ENCODE peak calls at places on chromosomes 1 and 21, in five cellular contexts. One of them, this sample, is unnamed.

GRCh38 chr1:44828841-44829440 is 14.1 kb downstream of the PTCH2 start:
- DNase-seq in epithelial cell of esophagus: no peak
- DNase-seq in psoas muscle: peak
- DNase-seq in naive thymus-derived CD4-positive, alpha-beta T cell: no peak
- DNase-seq in AG10803: no peak
- DNase-seq in this sample: no peak

GRCh38 chr21:30988706-30989105 is 49.6 kb downstream of the KRTAP19-8 start:
- DNase-seq in epithelial cell of esophagus: no peak
- DNase-seq in psoas muscle: no peak
- DNase-seq in naive thymus-derived CD4-positive, alpha-beta T cell: no peak
- DNase-seq in AG10803: no peak
- DNase-seq in this sample: no peak

GRCh38 chr1:228059536-228060457 is 22.7 kb upstream of the ARF1 start:
- DNase-seq in epithelial cell of esophagus: peak
- DNase-seq in psoas muscle: peak
- DNase-seq in naive thymus-derived CD4-positive, alpha-beta T cell: no peak
- DNase-seq in AG10803: no peak
- DNase-seq in this sample: peak

GRCh38 chr1:232754930-232755329 is 50.3 kb upstream of the MAP10 start:
- DNase-seq in epithelial cell of esophagus: no peak
- DNase-seq in psoas muscle: no peak
- DNase-seq in naive thymus-derived CD4-positive, alpha-beta T cell: no peak
- DNase-seq in AG10803: no peak
- DNase-seq in this sample: no peak

GRCh38 chr1:8435569-8436071 is 117.7 kb downstream of the SLC45A1 start:
- DNase-seq in epithelial cell of esophagus: no peak
- DNase-seq in psoas muscle: no peak
- DNase-seq in naive thymus-derived CD4-positive, alpha-beta T cell: no peak
- DNase-seq in AG10803: no peak
- DNase-seq in this sample: no peak

GRCh38 chr1:29803486-29803885 is 567.2 kb downstream of the PTPRU start:
- DNase-seq in epithelial cell of esophagus: no peak
- DNase-seq in psoas muscle: no peak
- DNase-seq in naive thymus-derived CD4-positive, alpha-beta T cell: no peak
- DNase-seq in AG10803: no peak
- DNase-seq in this sample: no peak

GRCh38 chr1:108041360-108042143 is 76.6 kb upstream of the VAV3 start:
- DNase-seq in epithelial cell of esophagus: no peak
- DNase-seq in psoas muscle: no peak
- DNase-seq in naive thymus-derived CD4-positive, alpha-beta T cell: no peak
- DNase-seq in AG10803: no peak
- DNase-seq in this sample: peak

GRCh38 chr21:24310780-24311179 is 1296.5 kb downstream of the MRPL39 start:
- DNase-seq in epithelial cell of esophagus: no peak
- DNase-seq in psoas muscle: no peak
- DNase-seq in naive thymus-derived CD4-positive, alpha-beta T cell: no peak
- DNase-seq in AG10803: no peak
- DNase-seq in this sample: no peak

GRCh38 chr21:45529785-45530422 is 12.3 kb downstream of the SLC19A1 start:
- DNase-seq in epithelial cell of esophagus: no peak
- DNase-seq in psoas muscle: peak
- DNase-seq in naive thymus-derived CD4-positive, alpha-beta T cell: no peak
- DNase-seq in AG10803: no peak
- DNase-seq in this sample: no peak

GRCh38 chr1:119871881-119872280 is 24.4 kb downstream of the ADAM30 start:
- DNase-seq in epithelial cell of esophagus: no peak
- DNase-seq in psoas muscle: no peak
- DNase-seq in naive thymus-derived CD4-positive, alpha-beta T cell: no peak
- DNase-seq in AG10803: peak
- DNase-seq in this sample: no peak

GRCh38 chr21:38220270-38220737 is 36.5 kb upstream of the KCNJ15 start:
- DNase-seq in epithelial cell of esophagus: no peak
- DNase-seq in psoas muscle: no peak
- DNase-seq in naive thymus-derived CD4-positive, alpha-beta T cell: no peak
- DNase-seq in AG10803: no peak
- DNase-seq in this sample: peak

GRCh38 chr1:117609471-117609911 is 3.6 kb downstream of the TENT5C start:
- DNase-seq in epithelial cell of esophagus: no peak
- DNase-seq in psoas muscle: peak
- DNase-seq in naive thymus-derived CD4-positive, alpha-beta T cell: no peak
- DNase-seq in AG10803: peak
- DNase-seq in this sample: peak

GRCh38 chr1:88683516-88683847 is 591 bp upstream of the PKN2 start:
- DNase-seq in epithelial cell of esophagus: peak
- DNase-seq in psoas muscle: peak
- DNase-seq in naive thymus-derived CD4-positive, alpha-beta T cell: no peak
- DNase-seq in AG10803: peak
- DNase-seq in this sample: no peak

GRCh38 chr1:14262582-14262981 is 335.9 kb upstream of the KAZN start:
- DNase-seq in epithelial cell of esophagus: no peak
- DNase-seq in psoas muscle: no peak
- DNase-seq in naive thymus-derived CD4-positive, alpha-beta T cell: no peak
- DNase-seq in AG10803: no peak
- DNase-seq in this sample: no peak

GRCh38 chr1:247204177-247204647 is 32.4 kb upstream of the ZNF124 start:
- DNase-seq in epithelial cell of esophagus: no peak
- DNase-seq in psoas muscle: no peak
- DNase-seq in naive thymus-derived CD4-positive, alpha-beta T cell: no peak
- DNase-seq in AG10803: no peak
- DNase-seq in this sample: no peak

GRCh38 chr21:43318841-43319781 is 107.8 kb downstream of the SIK1 start:
- DNase-seq in epithelial cell of esophagus: peak
- DNase-seq in psoas muscle: peak
- DNase-seq in naive thymus-derived CD4-positive, alpha-beta T cell: no peak
- DNase-seq in AG10803: peak
- DNase-seq in this sample: no peak

GRCh38 chr1:2184934-2185333 is 9.6 kb downstream of the FAAP20 start:
- DNase-seq in epithelial cell of esophagus: no peak
- DNase-seq in psoas muscle: no peak
- DNase-seq in naive thymus-derived CD4-positive, alpha-beta T cell: no peak
- DNase-seq in AG10803: no peak
- DNase-seq in this sample: no peak

GRCh38 chr1:213277036-213277435 is 226.0 kb downstream of the RPS6KC1 start:
- DNase-seq in epithelial cell of esophagus: no peak
- DNase-seq in psoas muscle: no peak
- DNase-seq in naive thymus-derived CD4-positive, alpha-beta T cell: no peak
- DNase-seq in AG10803: no peak
- DNase-seq in this sample: no peak

GRCh38 chr1:169484683-169485426 is 889 bp downstream of the SLC19A2 start:
- DNase-seq in epithelial cell of esophagus: peak
- DNase-seq in psoas muscle: peak
- DNase-seq in naive thymus-derived CD4-positive, alpha-beta T cell: peak
- DNase-seq in AG10803: peak
- DNase-seq in this sample: peak

GRCh38 chr1:159931101-159931816 is 6.0 kb upstream of the TAGLN2 start:
- DNase-seq in epithelial cell of esophagus: no peak
- DNase-seq in psoas muscle: no peak
- DNase-seq in naive thymus-derived CD4-positive, alpha-beta T cell: no peak
- DNase-seq in AG10803: no peak
- DNase-seq in this sample: no peak

GRCh38 chr1:1318131-1318652 is 6.3 kb downstream of the INTS11 start:
- DNase-seq in epithelial cell of esophagus: peak
- DNase-seq in psoas muscle: peak
- DNase-seq in naive thymus-derived CD4-positive, alpha-beta T cell: no peak
- DNase-seq in AG10803: peak
- DNase-seq in this sample: peak

GRCh38 chr1:79161077-79161476 is 154.5 kb upstream of the ADGRL4 start:
- DNase-seq in epithelial cell of esophagus: peak
- DNase-seq in psoas muscle: no peak
- DNase-seq in naive thymus-derived CD4-positive, alpha-beta T cell: no peak
- DNase-seq in AG10803: peak
- DNase-seq in this sample: peak

GRCh38 chr21:39527664-39528381 is 76.1 kb downstream of the SH3BGR start:
- DNase-seq in epithelial cell of esophagus: no peak
- DNase-seq in psoas muscle: no peak
- DNase-seq in naive thymus-derived CD4-positive, alpha-beta T cell: no peak
- DNase-seq in AG10803: no peak
- DNase-seq in this sample: no peak

GRCh38 chr21:34548782-34549376 is 36.9 kb upstream of the KCNE1 start:
- DNase-seq in epithelial cell of esophagus: peak
- DNase-seq in psoas muscle: no peak
- DNase-seq in naive thymus-derived CD4-positive, alpha-beta T cell: no peak
- DNase-seq in AG10803: no peak
- DNase-seq in this sample: no peak

GRCh38 chr21:26982767-26983166 is 15.9 kb upstream of the ADAMTS5 start:
- DNase-seq in epithelial cell of esophagus: peak
- DNase-seq in psoas muscle: no peak
- DNase-seq in naive thymus-derived CD4-positive, alpha-beta T cell: no peak
- DNase-seq in AG10803: peak
- DNase-seq in this sample: peak

GRCh38 chr1:110056284-110056680 is 14.2 kb downstream of the ALX3 start:
- DNase-seq in epithelial cell of esophagus: no peak
- DNase-seq in psoas muscle: no peak
- DNase-seq in naive thymus-derived CD4-positive, alpha-beta T cell: no peak
- DNase-seq in AG10803: peak
- DNase-seq in this sample: peak

GRCh38 chr1:54256756-54257155 is 56.8 kb downstream of the MRPL37 start:
- DNase-seq in epithelial cell of esophagus: no peak
- DNase-seq in psoas muscle: no peak
- DNase-seq in naive thymus-derived CD4-positive, alpha-beta T cell: no peak
- DNase-seq in AG10803: no peak
- DNase-seq in this sample: no peak

GRCh38 chr1:41313661-41314131 is 47.5 kb upstream of the FOXO6 start:
- DNase-seq in epithelial cell of esophagus: peak
- DNase-seq in psoas muscle: no peak
- DNase-seq in naive thymus-derived CD4-positive, alpha-beta T cell: no peak
- DNase-seq in AG10803: peak
- DNase-seq in this sample: peak

GRCh38 chr1:23752909-23753308 is 9.6 kb downstream of the ELOA start:
- DNase-seq in epithelial cell of esophagus: no peak
- DNase-seq in psoas muscle: no peak
- DNase-seq in naive thymus-derived CD4-positive, alpha-beta T cell: no peak
- DNase-seq in AG10803: no peak
- DNase-seq in this sample: no peak

GRCh38 chr1:153799566-153800465 is 24.6 kb downstream of the SLC27A3 start:
- DNase-seq in epithelial cell of esophagus: no peak
- DNase-seq in psoas muscle: peak
- DNase-seq in naive thymus-derived CD4-positive, alpha-beta T cell: no peak
- DNase-seq in AG10803: no peak
- DNase-seq in this sample: no peak

GRCh38 chr1:59177756-59178155 is 119.1 kb upstream of the FGGY start:
- DNase-seq in epithelial cell of esophagus: no peak
- DNase-seq in psoas muscle: no peak
- DNase-seq in naive thymus-derived CD4-positive, alpha-beta T cell: no peak
- DNase-seq in AG10803: peak
- DNase-seq in this sample: no peak

GRCh38 chr1:76939107-76939816 is 72.0 kb downstream of the ST6GALNAC5 start:
- DNase-seq in epithelial cell of esophagus: no peak
- DNase-seq in psoas muscle: no peak
- DNase-seq in naive thymus-derived CD4-positive, alpha-beta T cell: no peak
- DNase-seq in AG10803: peak
- DNase-seq in this sample: peak

GRCh38 chr21:32334980-32335471 is 36.4 kb downstream of the MRAP start:
- DNase-seq in epithelial cell of esophagus: no peak
- DNase-seq in psoas muscle: no peak
- DNase-seq in naive thymus-derived CD4-positive, alpha-beta T cell: no peak
- DNase-seq in AG10803: peak
- DNase-seq in this sample: no peak
- H3K4me3 ChIP-seq in epithelial cell of esophagus: no peak
- H3K4me3 ChIP-seq in psoas muscle: no peak
- H3K4me3 ChIP-seq in naive thymus-derived CD4-positive, alpha-beta T cell: no peak
- H3K4me3 ChIP-seq in AG10803: no peak
- H3K4me3 ChIP-seq in this sample: no peak

GRCh38 chr21:36990508-36991205 is 15.8 kb upstream of the RIPPLY3 start:
- DNase-seq in epithelial cell of esophagus: no peak
- DNase-seq in psoas muscle: no peak
- DNase-seq in naive thymus-derived CD4-positive, alpha-beta T cell: no peak
- DNase-seq in AG10803: no peak
- DNase-seq in this sample: no peak

GRCh38 chr21:36999131-36999898 is 7.2 kb upstream of the RIPPLY3 start:
- DNase-seq in epithelial cell of esophagus: no peak
- DNase-seq in psoas muscle: no peak
- DNase-seq in naive thymus-derived CD4-positive, alpha-beta T cell: no peak
- DNase-seq in AG10803: no peak
- DNase-seq in this sample: no peak

GRCh38 chr21:36989699-36990507 is 16.6 kb upstream of the RIPPLY3 start:
- DNase-seq in epithelial cell of esophagus: peak
- DNase-seq in psoas muscle: peak
- DNase-seq in naive thymus-derived CD4-positive, alpha-beta T cell: peak
- DNase-seq in AG10803: peak
- DNase-seq in this sample: peak

GRCh38 chr21:36992671-36993070 is 13.8 kb upstream of the RIPPLY3 start:
- DNase-seq in epithelial cell of esophagus: no peak
- DNase-seq in psoas muscle: no peak
- DNase-seq in naive thymus-derived CD4-positive, alpha-beta T cell: no peak
- DNase-seq in AG10803: no peak
- DNase-seq in this sample: no peak

DNA sequence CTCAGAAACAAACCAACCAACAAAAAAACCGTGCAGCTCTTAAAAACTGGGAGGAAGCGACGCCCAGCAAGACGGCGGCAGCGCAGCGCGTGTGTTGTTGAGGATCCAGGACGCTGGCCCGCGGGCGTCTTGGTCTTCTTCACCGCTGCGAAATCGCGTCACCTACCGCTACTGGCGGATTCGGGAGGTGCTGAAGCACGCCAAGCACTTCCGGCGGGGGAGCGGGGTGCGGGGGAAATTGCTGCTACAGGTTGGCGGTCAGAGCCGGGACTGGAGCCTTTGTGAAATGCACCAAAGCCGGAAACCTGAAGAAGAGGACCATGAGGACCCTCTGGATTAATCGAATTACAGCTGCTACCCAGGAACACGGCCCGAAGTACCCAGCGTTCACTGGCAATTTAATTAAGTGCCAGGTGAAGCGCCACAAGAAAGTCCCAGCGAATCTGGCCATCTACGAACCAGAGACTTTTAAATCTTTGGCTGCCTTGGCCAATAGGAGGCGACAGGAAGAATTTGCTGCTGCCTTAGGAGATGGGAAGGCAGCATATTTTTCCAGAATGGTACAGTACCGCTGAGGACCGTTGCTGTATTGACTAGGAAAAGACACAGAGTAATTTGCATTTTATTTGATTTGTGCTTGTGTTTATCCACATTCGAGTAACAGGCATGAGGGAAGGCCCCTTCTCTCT is 11.9 kb upstream of the RIPPLY3 start:
- DNase-seq in epithelial cell of esophagus: peak
- DNase-seq in psoas muscle: no peak
- DNase-seq in naive thymus-derived CD4-positive, alpha-beta T cell: no peak
- DNase-seq in AG10803: no peak
- DNase-seq in this sample: no peak
- H3K4me3 ChIP-seq in epithelial cell of esophagus: peak
- H3K4me3 ChIP-seq in psoas muscle: no peak
- H3K4me3 ChIP-seq in naive thymus-derived CD4-positive, alpha-beta T cell: no peak
- H3K4me3 ChIP-seq in AG10803: no peak
- H3K4me3 ChIP-seq in this sample: no peak

GRCh38 chr1:90717665-90718410 is 736 bp upstream of the BARHL2 start:
- DNase-seq in epithelial cell of esophagus: no peak
- DNase-seq in psoas muscle: no peak
- DNase-seq in naive thymus-derived CD4-positive, alpha-beta T cell: no peak
- DNase-seq in AG10803: peak
- DNase-seq in this sample: peak
- H3K4me3 ChIP-seq in epithelial cell of esophagus: peak
- H3K4me3 ChIP-seq in psoas muscle: peak
- H3K4me3 ChIP-seq in naive thymus-derived CD4-positive, alpha-beta T cell: no peak
- H3K4me3 ChIP-seq in AG10803: peak
- H3K4me3 ChIP-seq in this sample: peak

GRCh38 chr1:145978477-145978859 is 14.0 kb downstream of the POLR3GL start:
- DNase-seq in epithelial cell of esophagus: no peak
- DNase-seq in psoas muscle: no peak
- DNase-seq in naive thymus-derived CD4-positive, alpha-beta T cell: no peak
- DNase-seq in AG10803: no peak
- DNase-seq in this sample: no peak
- H3K4me3 ChIP-seq in epithelial cell of esophagus: peak
- H3K4me3 ChIP-seq in psoas muscle: peak
- H3K4me3 ChIP-seq in naive thymus-derived CD4-positive, alpha-beta T cell: peak
- H3K4me3 ChIP-seq in AG10803: peak
- H3K4me3 ChIP-seq in this sample: no peak

This sample was measured in fibroblast of the aortic adventitia.